ENCODE peak calls at places on chromosome 22, in five cellular contexts. One of them, this sample, is unnamed.

GRCh38 chr22:46934172-46934745 is 171.8 kb downstream of the TBC1D22A start:
- DNase-seq in fibroblast of the aortic adventitia: no peak
- DNase-seq in OCI-LY7: no peak
- DNase-seq in HCT116: no peak
- DNase-seq in CD8-positive, alpha-beta T cell: no peak
- DNase-seq in this sample: no peak

GRCh38 chr22:27989758-27990450 is 70.8 kb upstream of the PITPNB start:
- DNase-seq in HCT116: no peak
- DNase-seq in CD8-positive, alpha-beta T cell: peak
- DNase-seq in fibroblast of the aortic adventitia: no peak
- DNase-seq in OCI-LY7: no peak
- DNase-seq in this sample: no peak

GRCh38 chr22:24146791-24147353 is 34.4 kb upstream of the SUSD2 start:
- DNase-seq in fibroblast of the aortic adventitia: peak
- DNase-seq in HCT116: no peak
- DNase-seq in OCI-LY7: no peak
- DNase-seq in CD8-positive, alpha-beta T cell: no peak
- DNase-seq in this sample: no peak

GRCh38 chr22:42726811-42727210 is 6.1 kb upstream of the A4GALT start:
- DNase-seq in OCI-LY7: no peak
- DNase-seq in HCT116: no peak
- DNase-seq in CD8-positive, alpha-beta T cell: no peak
- DNase-seq in fibroblast of the aortic adventitia: no peak
- DNase-seq in this sample: no peak

GRCh38 chr22:42644422-42645340 is 4.3 kb upstream of the ATP5MGL start:
- DNase-seq in fibroblast of the aortic adventitia: peak
- DNase-seq in HCT116: no peak
- DNase-seq in CD8-positive, alpha-beta T cell: no peak
- DNase-seq in OCI-LY7: no peak
- DNase-seq in this sample: no peak

GRCh38 chr22:46079093-46079860 is 71.0 kb upstream of the PPARA start:
- DNase-seq in CD8-positive, alpha-beta T cell: no peak
- DNase-seq in fibroblast of the aortic adventitia: no peak
- DNase-seq in OCI-LY7: no peak
- DNase-seq in HCT116: no peak
- DNase-seq in this sample: no peak

GRCh38 chr22:32623943-32624342 is 149.3 kb downstream of the FBXO7 start:
- DNase-seq in OCI-LY7: no peak
- DNase-seq in CD8-positive, alpha-beta T cell: no peak
- DNase-seq in fibroblast of the aortic adventitia: peak
- DNase-seq in HCT116: no peak
- DNase-seq in this sample: no peak

GRCh38 chr22:24836282-24836681 is 30.3 kb downstream of the SGSM1 start:
- DNase-seq in fibroblast of the aortic adventitia: no peak
- DNase-seq in OCI-LY7: no peak
- DNase-seq in CD8-positive, alpha-beta T cell: no peak
- DNase-seq in HCT116: no peak
- DNase-seq in this sample: no peak

GRCh38 chr22:20080776-20081654 is 974 bp downstream of the DGCR8 start:
- DNase-seq in OCI-LY7: peak
- DNase-seq in fibroblast of the aortic adventitia: peak
- DNase-seq in HCT116: no peak
- DNase-seq in CD8-positive, alpha-beta T cell: no peak
- DNase-seq in this sample: no peak

GRCh38 chr22:38802671-38803121 is 8.8 kb upstream of the DNAL4 start:
- DNase-seq in fibroblast of the aortic adventitia: peak
- DNase-seq in HCT116: peak
- DNase-seq in OCI-LY7: no peak
- DNase-seq in CD8-positive, alpha-beta T cell: no peak
- DNase-seq in this sample: no peak

GRCh38 chr22:24178021-24178431 is 3.3 kb upstream of the SUSD2 start:
- DNase-seq in OCI-LY7: no peak
- DNase-seq in CD8-positive, alpha-beta T cell: no peak
- DNase-seq in fibroblast of the aortic adventitia: no peak
- DNase-seq in HCT116: no peak
- DNase-seq in this sample: no peak

GRCh38 chr22:21587803-21588611 is 20.5 kb downstream of the UBE2L3 start:
- DNase-seq in HCT116: no peak
- DNase-seq in OCI-LY7: peak
- DNase-seq in fibroblast of the aortic adventitia: peak
- DNase-seq in CD8-positive, alpha-beta T cell: no peak
- DNase-seq in this sample: peak

GRCh38 chr22:27573992-27574391 is 227.6 kb downstream of the MN1 start:
- DNase-seq in CD8-positive, alpha-beta T cell: no peak
- DNase-seq in fibroblast of the aortic adventitia: no peak
- DNase-seq in OCI-LY7: no peak
- DNase-seq in HCT116: no peak
- DNase-seq in this sample: no peak

GRCh38 chr22:49671331-49672012 is 156.2 kb downstream of the BRD1 start:
- DNase-seq in HCT116: no peak
- DNase-seq in fibroblast of the aortic adventitia: no peak
- DNase-seq in OCI-LY7: no peak
- DNase-seq in CD8-positive, alpha-beta T cell: peak
- DNase-seq in this sample: no peak

GRCh38 chr22:35230417-35230816 is 26.9 kb upstream of the HMGXB4 start:
- DNase-seq in HCT116: no peak
- DNase-seq in fibroblast of the aortic adventitia: no peak
- DNase-seq in OCI-LY7: no peak
- DNase-seq in CD8-positive, alpha-beta T cell: no peak
- DNase-seq in this sample: no peak

GRCh38 chr22:24460418-24461089 is 33.2 kb downstream of the ADORA2A start:
- DNase-seq in fibroblast of the aortic adventitia: peak
- DNase-seq in OCI-LY7: no peak
- DNase-seq in HCT116: no peak
- DNase-seq in CD8-positive, alpha-beta T cell: no peak
- DNase-seq in this sample: peak

GRCh38 chr22:17929909-17930308 is 94.5 kb downstream of the MICAL3 start:
- DNase-seq in HCT116: no peak
- DNase-seq in fibroblast of the aortic adventitia: no peak
- DNase-seq in CD8-positive, alpha-beta T cell: no peak
- DNase-seq in OCI-LY7: no peak
- DNase-seq in this sample: no peak

GRCh38 chr22:24985824-24986214 is 33.3 kb downstream of the KIAA1671 start:
- DNase-seq in fibroblast of the aortic adventitia: peak
- DNase-seq in HCT116: no peak
- DNase-seq in OCI-LY7: no peak
- DNase-seq in CD8-positive, alpha-beta T cell: no peak
- DNase-seq in this sample: no peak

GRCh38 chr22:39384750-39385480 is 14.7 kb upstream of the TAB1 start:
- DNase-seq in CD8-positive, alpha-beta T cell: no peak
- DNase-seq in OCI-LY7: peak
- DNase-seq in fibroblast of the aortic adventitia: no peak
- DNase-seq in HCT116: no peak
- DNase-seq in this sample: peak

DNA sequence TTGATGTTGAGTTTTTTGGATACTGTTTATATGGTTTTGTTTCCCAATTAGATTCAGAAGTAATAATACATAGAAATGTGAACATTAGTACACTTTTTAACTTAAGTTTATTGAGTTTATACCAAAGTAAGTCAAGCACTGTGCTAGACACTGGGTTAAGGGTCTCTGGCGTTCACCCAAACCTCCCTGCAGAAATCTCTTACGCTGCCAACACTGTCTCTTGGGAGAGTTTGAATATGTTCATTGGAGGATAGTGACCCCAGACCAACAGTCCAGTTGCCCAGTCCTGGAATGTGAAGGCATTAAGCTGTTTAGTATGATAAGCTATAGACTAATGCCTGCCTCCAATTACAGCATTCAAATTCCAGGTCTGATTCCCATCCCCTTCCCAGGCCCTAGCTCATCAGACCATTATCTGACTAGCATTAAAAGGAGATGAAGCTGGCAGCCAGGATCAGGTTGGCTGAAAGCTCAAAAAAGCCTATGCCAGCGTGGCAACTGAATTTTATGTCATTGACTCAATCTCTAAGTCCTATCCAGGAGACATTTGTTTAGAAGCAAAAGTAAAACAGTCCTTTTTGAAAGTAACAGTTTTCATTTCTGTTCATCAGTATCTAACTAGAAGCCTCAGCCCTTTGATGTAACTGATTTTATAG is 77.8 kb downstream of the SFI1 start:
- DNase-seq in fibroblast of the aortic adventitia: no peak
- DNase-seq in OCI-LY7: no peak
- DNase-seq in HCT116: no peak
- DNase-seq in CD8-positive, alpha-beta T cell: no peak
- DNase-seq in this sample: no peak
- TF ChIP-seq CTCF in fibroblast of the aortic adventitia: no peak
- TF ChIP-seq CTCF in OCI-LY7: no peak
- TF ChIP-seq CTCF in HCT116: no peak
- TF ChIP-seq CTCF in CD8-positive, alpha-beta T cell: no peak
- TF ChIP-seq CTCF in this sample: no peak

GRCh38 chr22:37126882-37127281 is 17.4 kb upstream of the TMPRSS6 start:
- DNase-seq in fibroblast of the aortic adventitia: no peak
- DNase-seq in HCT116: no peak
- DNase-seq in OCI-LY7: peak
- DNase-seq in CD8-positive, alpha-beta T cell: no peak
- DNase-seq in this sample: no peak
- TF ChIP-seq CTCF in fibroblast of the aortic adventitia: peak
- TF ChIP-seq CTCF in HCT116: peak
- TF ChIP-seq CTCF in OCI-LY7: peak
- TF ChIP-seq CTCF in CD8-positive, alpha-beta T cell: peak
- TF ChIP-seq CTCF in this sample: peak

DNA sequence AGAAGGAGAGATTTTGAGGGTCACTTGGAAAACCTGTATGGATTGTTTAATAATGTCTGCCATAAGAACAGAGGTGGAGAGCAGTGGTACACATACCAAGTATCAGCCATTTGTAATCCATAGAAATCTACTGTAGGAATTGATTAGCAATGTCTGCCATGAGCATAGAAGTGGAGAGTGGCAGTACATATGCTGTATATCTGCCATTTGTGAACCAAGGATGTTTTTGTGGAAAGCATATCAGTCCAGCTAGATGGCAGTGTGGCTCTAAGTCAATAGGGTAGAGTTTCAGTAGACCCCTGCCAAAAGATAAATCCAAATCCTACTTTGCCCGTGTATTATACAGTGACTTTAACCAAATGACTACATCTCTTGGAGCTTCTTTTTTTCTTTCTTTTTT is 82.9 kb upstream of the SEZ6L start:
- DNase-seq in OCI-LY7: peak
- DNase-seq in CD8-positive, alpha-beta T cell: no peak
- DNase-seq in HCT116: no peak
- DNase-seq in fibroblast of the aortic adventitia: no peak
- DNase-seq in this sample: no peak
- TF ChIP-seq CTCF in OCI-LY7: peak
- TF ChIP-seq CTCF in CD8-positive, alpha-beta T cell: no peak
- TF ChIP-seq CTCF in HCT116: no peak
- TF ChIP-seq CTCF in fibroblast of the aortic adventitia: no peak
- TF ChIP-seq CTCF in this sample: no peak

DNA sequence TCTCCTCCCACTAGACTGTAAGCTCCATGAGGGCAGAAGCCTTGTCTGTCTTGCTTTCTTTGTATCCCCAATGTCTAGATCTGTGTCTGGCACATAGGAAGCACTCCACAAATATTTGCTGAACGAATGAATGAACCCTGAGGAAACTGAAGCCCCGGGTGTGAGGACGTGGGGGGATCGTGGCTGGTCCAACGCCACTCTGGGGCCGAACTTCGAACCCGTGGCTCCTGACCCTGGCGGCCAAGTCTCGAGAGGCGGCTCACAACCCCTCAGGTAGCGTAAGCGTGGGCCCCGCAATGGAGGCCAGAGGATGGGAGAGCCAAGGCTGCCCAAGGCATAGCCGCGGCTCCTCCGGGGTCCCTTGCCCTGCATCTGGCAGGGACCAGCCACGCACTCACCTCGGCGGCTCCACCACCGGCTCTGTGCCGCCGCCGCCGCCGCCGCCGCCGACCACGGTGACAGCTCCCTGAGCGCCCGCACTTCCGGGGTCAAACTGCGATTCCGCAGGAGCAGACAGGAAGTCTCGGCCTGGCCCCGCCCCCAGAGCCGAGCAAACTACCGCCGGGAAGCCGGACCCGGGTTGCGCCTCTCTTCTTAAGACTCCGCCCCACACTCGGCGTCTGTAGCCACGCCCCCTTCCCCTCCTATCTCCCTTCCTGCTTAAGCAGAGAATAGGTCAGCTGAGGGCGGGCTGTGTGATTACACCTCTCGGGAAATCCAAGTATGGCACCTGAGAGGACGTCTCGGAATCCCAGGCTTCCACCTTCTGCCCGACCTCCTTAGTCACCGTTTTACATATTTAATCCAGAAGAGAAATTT is at the start of gene ASCC2:
- DNase-seq in fibroblast of the aortic adventitia: peak
- DNase-seq in CD8-positive, alpha-beta T cell: peak
- DNase-seq in HCT116: peak
- DNase-seq in OCI-LY7: peak
- DNase-seq in this sample: peak
- TF ChIP-seq CTCF in fibroblast of the aortic adventitia: no peak
- TF ChIP-seq CTCF in CD8-positive, alpha-beta T cell: no peak
- TF ChIP-seq CTCF in HCT116: no peak
- TF ChIP-seq CTCF in OCI-LY7: no peak
- TF ChIP-seq CTCF in this sample: no peak

DNA sequence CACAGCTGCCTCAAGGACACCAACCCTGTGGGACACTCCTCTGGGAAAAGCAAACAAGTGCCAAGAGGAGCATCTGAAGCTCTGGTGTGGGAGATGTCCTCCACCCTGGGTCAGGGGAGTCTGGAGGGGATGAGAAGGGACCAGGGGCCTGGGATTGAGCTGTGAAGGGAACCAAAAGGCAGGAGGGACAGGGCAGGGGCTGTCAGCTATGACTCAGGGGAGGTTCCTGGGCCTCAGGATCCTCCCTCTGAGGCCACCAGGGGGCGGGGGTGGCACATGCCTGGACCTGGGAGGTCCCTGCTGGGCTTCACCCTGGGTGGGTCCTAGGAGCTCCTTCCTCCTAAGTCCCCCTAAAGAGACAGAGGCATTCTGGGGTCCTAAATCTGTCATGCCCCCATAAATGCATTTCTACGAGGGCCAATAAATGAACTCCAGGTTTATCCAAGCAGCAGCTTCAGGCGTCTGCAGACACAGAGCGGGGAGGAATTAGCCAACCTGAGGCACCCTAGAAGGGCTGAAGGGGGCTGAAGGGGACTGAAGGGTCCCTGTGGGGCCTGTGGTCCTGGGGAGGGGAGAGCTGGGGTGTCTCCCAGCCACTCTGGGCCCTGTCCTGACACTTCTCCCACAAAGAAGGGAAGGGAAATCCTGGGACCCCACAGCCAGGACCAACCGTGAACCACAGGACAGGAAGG is 31.9 kb upstream of the IGLL5 start:
- DNase-seq in OCI-LY7: peak
- DNase-seq in CD8-positive, alpha-beta T cell: peak
- DNase-seq in fibroblast of the aortic adventitia: no peak
- DNase-seq in HCT116: no peak
- DNase-seq in this sample: peak
- TF ChIP-seq CTCF in OCI-LY7: peak
- TF ChIP-seq CTCF in CD8-positive, alpha-beta T cell: peak
- TF ChIP-seq CTCF in fibroblast of the aortic adventitia: peak
- TF ChIP-seq CTCF in HCT116: peak
- TF ChIP-seq CTCF in this sample: peak

This sample was measured in GM10248.